ENCODE peak calls at places on chromosomes 12 and 14, in four cellular contexts. T, H, F and M are unnamed samples.
A peak's percentile ranks its signal among the peaks of the same experiment; 100 is the strongest.

GRCh38 chr12:127717293-127717692 is 549.7 kb upstream of the TMEM132C start:
- DNase-seq in T (no peak), H (no peak), F (no peak), M (no peak)

GRCh38 chr14:53628747-53629146 is 327.9 kb downstream of the BMP4 start:
- DNase-seq in T (no peak), H (no peak), F (no peak), M (no peak)

GRCh38 chr14:79009286-79009685 is 839.1 kb downstream of the NRXN3 start:
- DNase-seq in T (no peak), H (no peak), F (no peak), M (no peak)

GRCh38 chr14:41418851-41419250 is 187.8 kb upstream of the LRFN5 start:
- DNase-seq in T (no peak), H (no peak), F (no peak), M (no peak)

GRCh38 chr14:20855652-20856291 is 35.4 kb upstream of the RNASE3 start:
- DNase-seq in T (peak; percentile 63), H (peak; percentile 65), F (peak; percentile 77), M (no peak)

GRCh38 chr14:105433161-105433605 is 13.6 kb downstream of the MTA1 start:
- DNase-seq in T (no peak), H (no peak), F (no peak), M (peak; percentile 72)

GRCh38 chr14:24381363-24382102 is 13.5 kb downstream of the NFATC4 start:
- DNase-seq in T (no peak), H (no peak), F (no peak), M (no peak)

GRCh38 chr12:6914246-6914947 is at the start of gene ENO2:
- DNase-seq in T (peak; percentile 87), H (peak; percentile 92), F (peak; percentile 94), M (peak; percentile 95)

GRCh38 chr14:66972469-66972868 is 216.8 kb upstream of the GARIN2 start:
- DNase-seq in T (no peak), H (no peak), F (no peak), M (no peak)

GRCh38 chr12:9869307-9870161 is at the start of gene CLEC2B:
- DNase-seq in T (peak; percentile 58), H (peak; percentile 44), F (no peak), M (no peak)

GRCh38 chr14:77107228-77107627 is 9.2 kb downstream of the CIPC start:
- DNase-seq in T (no peak), H (no peak), F (no peak), M (no peak)

GRCh38 chr12:54444202-54444601 is 25.1 kb upstream of the ITGA5 start:
- DNase-seq in T (no peak), H (no peak), F (no peak), M (no peak)

GRCh38 chr12:79871621-79872020 is 63.3 kb downstream of the PPP1R12A start:
- DNase-seq in T (no peak), H (no peak), F (no peak), M (no peak)

GRCh38 chr14:89586258-89587127 is 169.5 kb upstream of the FOXN3 start:
- DNase-seq in T (peak; percentile 72), H (no peak), F (no peak), M (no peak)

GRCh38 chr12:121858662-121859572 is at the start of gene HPD:
- DNase-seq in T (no peak), H (peak; percentile 88), F (no peak), M (peak; percentile 91)

GRCh38 chr12:107448198-107448597 is 237.4 kb upstream of the PWP1 start:
- DNase-seq in T (no peak), H (peak; percentile 34), F (peak; percentile 47), M (no peak)

GRCh38 chr14:100573757-100574641 is 13.2 kb downstream of the BEGAIN start:
- DNase-seq in T (no peak), H (no peak), F (no peak), M (peak; percentile 56)

GRCh38 chr12:116599285-116600122 is 40.3 kb downstream of the MAP1LC3B2 start:
- DNase-seq in T (peak; percentile 68), H (peak; percentile 88), F (peak; percentile 94), M (peak; percentile 93)

GRCh38 chr14:59120931-59121330 is 67.5 kb upstream of the DAAM1 start:
- DNase-seq in T (no peak), H (no peak), F (no peak), M (no peak)

GRCh38 chr12:131905640-131906091 is 11.2 kb downstream of the ULK1 start:
- DNase-seq in T (no peak), H (no peak), F (peak; percentile 59), M (peak; percentile 68)

GRCh38 chr14:100346306-100347091 is 23.4 kb downstream of the SLC25A47 start:
- DNase-seq in T (no peak), H (no peak), F (no peak), M (no peak)

GRCh38 chr14:91867316-91867988 is at the start of gene TC2N:
- DNase-seq in T (peak; percentile 87), H (no peak), F (no peak), M (peak; percentile 49)